ENCODE peak calls at places on chromosomes 7 and 10, in seven cellular contexts. M is K562, L is HCT116, W is GM12878, U is SK-N-SH, D is H1, T is HepG2. S is an unnamed sample.

GRCh38 chr10:91604936-91605534 is 27.8 kb downstream of the PPP1R3C start:
- DNase-seq in L (no peak), T (no peak), D (no peak), W (no peak), U (no peak), M (no peak), S (peak)

GRCh38 chr10:8133146-8133545 is 78.7 kb downstream of the GATA3 start:
- DNase-seq in T (no peak), M (no peak), W (peak), U (no peak), D (no peak), L (no peak), S (no peak)

GRCh38 chr10:122911889-122912484 is 1.6 kb downstream of the FAM24A start:
- DNase-seq in W (no peak), L (no peak), D (peak), U (no peak), T (peak), M (peak), S (peak)

GRCh38 chr7:132779164-132779563 is 202.9 kb upstream of the PLXNA4 start:
- DNase-seq in M (no peak), U (no peak), T (no peak), W (no peak), L (no peak), D (no peak), S (no peak)

GRCh38 chr7:107173191-107173590 is 4.4 kb downstream of the HBP1 start:
- DNase-seq in L (no peak), T (no peak), W (no peak), D (no peak), M (no peak), U (no peak), S (no peak)

GRCh38 chr7:95110707-95111106 is 203.3 kb downstream of the PPP1R9A start:
- DNase-seq in U (no peak), M (no peak), D (no peak), T (no peak), W (no peak), L (no peak), S (no peak)

GRCh38 chr7:99733448-99733847 is 1.5 kb downstream of the CYP3A7 start:
- DNase-seq in W (no peak), M (peak), T (peak), D (peak), U (no peak), L (no peak), S (no peak)

GRCh38 chr10:97182327-97182990 is 3.3 kb downstream of the SLIT1 start:
- DNase-seq in M (no peak), L (no peak), D (no peak), W (no peak), T (no peak), U (no peak), S (no peak)

GRCh38 chr7:99363286-99363685 is 11.2 kb upstream of the ARPC1B start:
- DNase-seq in D (no peak), W (no peak), L (no peak), M (no peak), U (no peak), T (no peak), S (no peak)

GRCh38 chr7:103649052-103649451 is 203.0 kb upstream of the SLC26A5 start:
- DNase-seq in D (no peak), T (no peak), U (no peak), M (no peak), W (no peak), L (no peak), S (no peak)

GRCh38 chr7:39406464-39406863 is 159.7 kb upstream of the YAE1 start:
- DNase-seq in U (no peak), D (no peak), W (peak), L (no peak), M (no peak), T (peak), S (no peak)

GRCh38 chr7:46603780-46604725 is 683.0 kb upstream of the IGFBP3 start:
- DNase-seq in W (no peak), D (no peak), T (no peak), M (no peak), L (no peak), U (peak), S (peak)

GRCh38 chr10:29805134-29805691 is 170.4 kb upstream of the SVIL start:
- DNase-seq in M (no peak), D (no peak), U (no peak), L (no peak), T (no peak), W (no peak), S (no peak)

GRCh38 chr7:158343936-158344455 is 243.6 kb downstream of the PTPRN2 start:
- DNase-seq in U (no peak), T (no peak), W (no peak), D (no peak), L (no peak), M (no peak), S (no peak)

GRCh38 chr7:159116581-159117339 is 27.9 kb downstream of the VIPR2 start:
- DNase-seq in L (no peak), U (no peak), D (no peak), M (no peak), T (no peak), W (no peak), S (no peak)

GRCh38 chr7:119320316-119320715 is 952.7 kb upstream of the KCND2 start:
- DNase-seq in T (no peak), W (no peak), L (peak), U (no peak), M (no peak), D (no peak), S (no peak)

GRCh38 chr7:105831824-105832535 is 44.4 kb downstream of the ATXN7L1 start:
- DNase-seq in T (no peak), U (no peak), L (no peak), W (no peak), M (no peak), D (no peak), S (peak)

GRCh38 chr10:48389272-48389671 is 82.8 kb downstream of the MAPK8 start:
- DNase-seq in T (no peak), L (no peak), W (no peak), U (no peak), M (peak), D (no peak), S (peak)

GRCh38 chr10:73812662-73813061 is 1.3 kb upstream of the NDST2 start:
- DNase-seq in T (no peak), M (no peak), U (no peak), D (no peak), W (no peak), L (no peak), S (no peak)

GRCh38 chr7:116910367-116910766 is 42.9 kb upstream of the ST7 start:
- DNase-seq in M (no peak), U (no peak), D (no peak), W (no peak), L (no peak), T (no peak), S (no peak)

GRCh38 chr10:131621784-131622624 is 278.8 kb upstream of the PPP2R2D start:
- DNase-seq in U (no peak), T (no peak), M (no peak), D (no peak), W (no peak), L (peak), S (no peak)

GRCh38 chr10:43322769-43323168 is 48.7 kb upstream of the FXYD4 start:
- DNase-seq in L (no peak), T (no peak), W (no peak), U (peak), D (peak), M (peak), S (peak)

GRCh38 chr10:101897633-101898032 is 54.0 kb upstream of the KCNIP2 start:
- DNase-seq in T (no peak), L (no peak), M (no peak), D (no peak), U (peak), W (no peak), S (no peak)

GRCh38 chr7:128737867-128738390 is 1.2 kb upstream of the CALU start:
- DNase-seq in U (no peak), L (peak), T (peak), W (no peak), D (no peak), M (peak), S (peak)

GRCh38 chr10:111565542-111565941 is 488.7 kb downstream of the ADRA2A start:
- DNase-seq in T (no peak), L (no peak), U (no peak), D (no peak), W (no peak), M (no peak), S (no peak)

GRCh38 chr10:113087082-113088029 is 137.3 kb downstream of the TCF7L2 start:
- DNase-seq in T (peak), W (no peak), U (no peak), D (no peak), L (peak), M (peak), S (peak)

GRCh38 chr10:72802291-72803118 is 91.0 kb upstream of the OIT3 start:
- DNase-seq in W (no peak), L (no peak), U (no peak), T (no peak), D (no peak), M (no peak), S (peak)

GRCh38 chr10:133388973-133389818 is 4.8 kb upstream of the MTG1 start:
- DNase-seq in D (no peak), U (no peak), M (peak), W (peak), T (no peak), L (no peak), S (no peak)

GRCh38 chr10:113504423-113504822 is 48.4 kb upstream of the HABP2 start:
- DNase-seq in T (no peak), D (no peak), L (no peak), W (no peak), U (no peak), M (no peak), S (no peak)

GRCh38 chr10:110544958-110545537 is 22.4 kb upstream of the SMC3 start:
- DNase-seq in M (no peak), W (no peak), T (no peak), U (no peak), D (no peak), L (no peak), S (no peak)

GRCh38 chr10:74114041-74114448 is 36.6 kb downstream of the AP3M1 start:
- DNase-seq in D (no peak), U (peak), M (no peak), W (no peak), L (no peak), T (no peak), S (no peak)

GRCh38 chr10:82914655-82915136 is 1039.7 kb downstream of the NRG3 start:
- DNase-seq in M (no peak), L (no peak), U (no peak), D (no peak), T (no peak), W (peak), S (no peak)
- TF ChIP-seq MAX in M (no peak), L (no peak), U (no peak), D (no peak), T (no peak), W (no peak), S (no peak)

GRCh38 chr7:33053716-33054115 is 8.9 kb downstream of the NT5C3A start:
- DNase-seq in D (no peak), L (no peak), T (no peak), W (no peak), U (no peak), M (no peak), S (no peak)

GRCh38 chr7:33048704-33049103 is 13.9 kb downstream of the NT5C3A start:
- DNase-seq in U (no peak), L (no peak), W (no peak), T (no peak), M (no peak), D (no peak), S (no peak)

GRCh38 chr7:33054261-33054964 is 8.2 kb downstream of the NT5C3A start:
- DNase-seq in M (no peak), D (no peak), U (no peak), L (no peak), W (no peak), T (no peak), S (peak)

GRCh38 chr7:33048257-33048656 is 14.3 kb downstream of the NT5C3A start:
- DNase-seq in L (no peak), M (no peak), D (no peak), W (no peak), U (no peak), T (no peak), S (no peak)

DNA sequence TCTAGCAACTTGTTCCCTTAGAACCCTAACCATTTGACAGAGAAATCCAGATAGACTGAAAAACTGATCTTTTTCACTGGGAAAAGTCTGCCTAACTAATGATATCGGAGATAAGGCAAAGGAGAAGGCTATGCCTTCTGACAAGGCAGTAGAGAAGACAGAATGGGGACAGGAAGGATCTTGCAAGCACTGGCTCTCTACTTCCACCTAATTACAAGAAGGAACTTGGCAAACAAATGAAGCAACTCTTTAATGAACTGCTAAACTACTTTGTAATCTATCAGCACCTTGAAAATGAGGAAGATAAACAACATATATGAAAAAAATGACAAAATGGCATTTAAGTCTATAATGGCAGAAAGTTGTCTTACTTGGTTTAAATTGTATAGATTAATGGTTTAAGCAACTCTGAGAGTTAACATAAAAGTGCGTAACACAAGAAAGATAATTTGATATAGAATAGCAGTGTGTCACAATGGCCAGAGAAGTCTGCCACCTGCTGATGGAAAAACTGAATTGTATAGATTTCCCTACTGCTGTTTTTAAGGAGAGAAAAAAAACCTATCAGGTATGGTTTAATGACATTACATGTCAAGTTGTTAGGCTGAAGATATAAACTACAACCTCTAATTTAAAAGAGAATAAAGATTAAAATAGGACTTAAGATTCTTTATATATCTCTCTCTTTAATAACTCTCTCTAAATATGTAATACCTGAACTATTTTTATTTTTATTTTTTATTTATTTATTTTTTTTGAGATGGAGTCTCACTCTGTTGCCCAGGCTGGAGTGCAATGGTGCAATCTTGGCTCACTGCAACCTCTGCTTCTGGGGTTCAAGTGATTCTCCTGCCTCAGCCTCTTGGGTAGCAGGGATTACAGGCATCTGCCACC is 11.9 kb downstream of the NT5C3A start:
- DNase-seq in D (no peak), T (peak), U (peak), W (no peak), M (peak), L (peak), S (peak)
- H2AFZ ChIP-seq in D (no peak), T (no peak), U (no peak), W (no peak), M (no peak), L (no peak), S (no peak)

GRCh38 chr7:66627151-66627681 is 1.5 kb upstream of the KCTD7 start:
- DNase-seq in W (no peak), M (no peak), L (no peak), T (no peak), D (no peak), U (peak), S (no peak)
- TF ChIP-seq MAX in W (no peak), M (no peak), L (no peak), T (no peak), D (no peak), U (no peak), S (no peak)

DNA sequence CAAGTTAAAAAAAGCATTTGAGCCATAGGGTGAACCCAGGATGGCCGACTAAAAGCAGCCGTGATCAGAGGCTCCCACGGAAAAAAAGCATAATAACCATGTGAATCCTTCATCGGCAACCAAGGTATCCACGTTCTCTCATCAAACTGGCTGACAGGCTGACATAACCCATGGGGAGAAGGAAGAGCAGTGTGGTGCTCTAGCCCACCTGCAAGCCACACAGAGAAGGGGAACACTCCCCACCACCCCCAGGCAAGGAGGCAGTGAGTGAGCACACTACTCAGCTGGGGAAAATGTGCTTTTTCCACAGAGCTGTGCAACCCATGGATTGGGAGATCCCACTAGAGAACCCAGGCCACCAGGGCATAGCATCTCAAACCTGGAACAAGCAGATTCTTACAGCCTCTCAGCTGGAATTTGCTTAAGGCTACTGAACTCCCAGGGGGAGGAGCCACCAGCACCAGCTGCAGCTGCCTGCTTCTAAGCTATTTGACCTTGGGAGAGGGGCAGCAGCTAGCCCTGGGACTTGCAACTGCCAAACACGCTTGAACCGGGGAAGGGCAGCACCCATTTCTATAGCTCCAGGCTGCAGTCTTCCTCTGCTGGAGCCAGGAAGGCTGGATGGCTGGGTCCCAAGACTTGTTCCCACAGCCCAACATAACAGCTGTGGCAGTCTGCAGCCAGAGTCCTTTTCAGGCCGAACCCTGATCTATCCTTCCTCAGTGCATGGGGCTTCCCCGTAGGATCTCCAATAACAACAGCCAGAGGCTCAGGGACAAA is 178.2 kb upstream of the NRG3 start:
- DNase-seq in D (peak), U (no peak), L (no peak), M (no peak), W (no peak), T (no peak), S (no peak)
- H2AFZ ChIP-seq in D (peak), U (no peak), L (no peak), M (no peak), W (no peak), T (no peak), S (no peak)

GRCh38 chr10:46528171-46528671 is 28.2 kb downstream of the GPRIN2 start:
- DNase-seq in U (peak), L (no peak), M (no peak), W (no peak), T (no peak), D (no peak), S (no peak)
- TF ChIP-seq MAX in U (no peak), L (no peak), M (no peak), W (no peak), T (no peak), D (no peak), S (no peak)

GRCh38 chr7:108308276-108308675 is 148.0 kb downstream of the NRCAM start:
- DNase-seq in D (no peak), W (no peak), M (no peak), U (no peak), T (no peak), L (no peak), S (no peak)
- H2AFZ ChIP-seq in D (no peak), W (no peak), M (no peak), U (no peak), T (no peak), L (no peak), S (no peak)

DNA sequence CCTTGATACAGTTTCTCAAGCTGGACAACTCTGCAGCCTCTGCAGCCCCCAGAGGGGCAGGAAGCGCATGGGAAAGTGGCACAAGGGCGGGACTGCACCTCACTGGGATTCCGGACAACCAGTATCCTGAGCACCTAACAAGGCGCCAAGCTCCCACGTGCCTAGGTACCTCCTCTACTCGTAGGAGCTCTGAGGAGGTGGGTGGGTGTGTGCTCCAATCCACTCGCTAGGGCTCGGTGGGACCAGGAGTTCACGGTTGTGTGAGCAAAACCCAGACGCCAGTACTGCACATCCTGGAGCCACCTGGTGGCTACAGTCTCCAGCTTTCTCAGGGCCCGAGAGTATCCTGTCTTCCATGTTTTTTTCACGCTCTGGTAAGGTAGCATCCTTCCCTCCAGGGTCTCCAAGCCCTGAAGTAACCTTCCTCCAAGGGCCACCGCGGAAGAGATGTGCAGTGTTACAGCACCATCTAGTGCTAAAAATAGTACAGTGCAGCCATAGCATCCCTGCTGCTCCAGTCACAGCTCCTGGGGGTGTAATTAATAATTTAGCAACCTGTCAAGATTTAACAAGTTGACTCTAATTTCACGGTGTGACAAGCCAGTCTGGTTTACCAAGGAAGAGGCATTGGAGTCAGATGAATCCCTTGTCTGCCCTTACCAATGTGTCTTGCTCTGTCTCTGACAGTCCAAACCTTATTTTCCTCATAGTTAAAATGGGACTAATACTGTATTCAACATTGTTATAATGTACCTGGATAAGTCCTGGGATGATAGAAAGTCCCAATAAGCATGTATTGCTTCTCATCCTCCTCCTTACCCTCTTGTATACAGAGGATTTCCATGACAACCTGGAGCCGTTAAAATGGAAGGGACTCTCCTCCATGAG is 70.4 kb downstream of the HERPUD2 start:
- DNase-seq in D (peak), T (peak), L (peak), M (peak), W (no peak), U (peak), S (peak)
- TF ChIP-seq MAX in D (no peak), T (no peak), L (no peak), M (no peak), W (no peak), U (no peak), S (no peak)

GRCh38 chr7:84568786-84569185 is 374.2 kb upstream of the SEMA3A start:
- DNase-seq in L (no peak), D (no peak), T (no peak), U (no peak), W (no peak), M (no peak), S (no peak)
- H2AFZ ChIP-seq in L (no peak), D (no peak), T (no peak), U (no peak), W (no peak), M (no peak), S (no peak)